ENCODE peak calls at places on chromosomes 2 and 18, in seven cellular contexts. P, R, H, E, C, Q and B are unnamed samples.
A peak's percentile ranks its signal among the peaks of the same experiment; 100 is the strongest.

GRCh38 chr2:190443778-190444481 is 35.8 kb downstream of the MFSD6 start:
- DNase-seq in H (no peak), R (no peak), C (no peak), P (no peak), E (no peak), Q (no peak), B (no peak)

GRCh38 chr2:65662654-65663432 is 230.4 kb upstream of the SPRED2 start:
- DNase-seq in E (no peak), C (no peak), R (no peak), P (peak; percentile 15), Q (peak; percentile 15), H (no peak), B (no peak)

GRCh38 chr2:191797937-191798873 is 48.7 kb downstream of the CAVIN2 start:
- DNase-seq in E (no peak), P (no peak), R (no peak), H (no peak), Q (no peak), C (no peak), B (no peak)

GRCh38 chr2:90069290-90069894 is 1377.9 kb downstream of the RPIA start:
- DNase-seq in R (peak; percentile 70), P (peak; percentile 52), E (peak; percentile 57), C (no peak), Q (peak; percentile 86), H (no peak), B (peak; percentile 28)

GRCh38 chr2:219025637-219026585 is 15.4 kb downstream of the CFAP65 start:
- DNase-seq in P (no peak), C (no peak), H (no peak), E (no peak), R (no peak), Q (no peak), B (no peak)

GRCh38 chr18:24456549-24456948 is 3.9 kb upstream of the HRH4 start:
- DNase-seq in P (no peak), R (no peak), C (no peak), Q (no peak), H (no peak), E (no peak), B (no peak)

GRCh38 chr2:230850358-230850658 is 14.4 kb upstream of the ITM2C start:
- DNase-seq in E (no peak), C (no peak), Q (no peak), P (no peak), R (no peak), H (no peak), B (no peak)

GRCh38 chr18:63037491-63037890 is 282.1 kb downstream of the BCL2 start:
- DNase-seq in Q (no peak), P (no peak), R (no peak), H (no peak), E (no peak), C (no peak), B (no peak)

GRCh38 chr18:44181951-44182350 is 498.7 kb upstream of the SETBP1 start:
- DNase-seq in E (no peak), P (no peak), H (no peak), R (no peak), Q (no peak), C (no peak), B (no peak)

GRCh38 chr2:75311993-75312392 is 112.7 kb upstream of the TACR1 start:
- DNase-seq in C (no peak), P (no peak), Q (peak; percentile 67), R (no peak), E (no peak), H (peak; percentile 58), B (no peak)

GRCh38 chr18:56327171-56327885 is 311.1 kb downstream of the TXNL1 start:
- DNase-seq in E (no peak), H (no peak), Q (no peak), P (no peak), C (no peak), R (no peak), B (no peak)

GRCh38 chr2:127701193-127701650 is at the start of gene SFT2D3:
- DNase-seq in C (peak; percentile 76), H (peak; percentile 95), P (peak; percentile 89), R (peak; percentile 93), Q (peak; percentile 97), E (peak; percentile 88), B (peak; percentile 95)

GRCh38 chr2:67032091-67032490 is 365.0 kb upstream of the ETAA1 start:
- DNase-seq in E (no peak), P (no peak), C (no peak), R (no peak), Q (no peak), H (no peak), B (no peak)

GRCh38 chr2:174350018-174350417 is 15.3 kb downstream of the SP9 start:
- DNase-seq in Q (peak; percentile 45), H (no peak), R (no peak), C (no peak), E (no peak), P (peak; percentile 16), B (peak; percentile 43)

GRCh38 chr18:13628211-13628610 is 98.1 kb downstream of the FAM210A start:
- DNase-seq in E (no peak), C (no peak), H (no peak), Q (no peak), R (no peak), P (no peak), B (no peak)

GRCh38 chr2:99860720-99861375 is 281.5 kb downstream of the AFF3 start:
- DNase-seq in R (no peak), H (no peak), Q (no peak), C (no peak), P (no peak), E (no peak), B (no peak)

GRCh38 chr2:18410543-18410942 is 149.9 kb downstream of the RDH14 start:
- DNase-seq in Q (no peak), E (no peak), H (no peak), C (no peak), R (no peak), P (no peak), B (no peak)

GRCh38 chr2:196234672-196235071 is 63.3 kb upstream of the STK17B start:
- DNase-seq in Q (peak; percentile 50), P (peak; percentile 50), H (no peak), R (no peak), E (no peak), C (no peak), B (no peak)

GRCh38 chr2:218886461-218886947 is 5.9 kb downstream of the WNT10A start:
- DNase-seq in C (no peak), Q (no peak), P (no peak), H (no peak), E (no peak), R (no peak), B (no peak)

GRCh38 chr18:8657873-8658521 is 47.4 kb upstream of the MTCL1 start:
- DNase-seq in C (no peak), Q (peak; percentile 71), E (peak; percentile 13), R (no peak), P (peak; percentile 43), H (no peak), B (no peak)

GRCh38 chr18:75612491-75612890 is 185.0 kb upstream of the SMIM21 start:
- DNase-seq in H (no peak), C (no peak), E (no peak), R (no peak), P (peak; percentile 67), Q (peak; percentile 19), B (no peak)

GRCh38 chr2:135004005-135004746 is 43.1 kb downstream of the MAP3K19 start:
- DNase-seq in E (peak; percentile 78), H (peak; percentile 83), P (peak; percentile 66), Q (peak; percentile 75), R (peak; percentile 85), C (peak; percentile 39), B (peak; percentile 60)

GRCh38 chr2:43021791-43022500 is 204.5 kb downstream of the ZFP36L2 start:
- DNase-seq in R (peak; percentile 94), C (no peak), H (no peak), P (peak; percentile 35), E (no peak), Q (peak; percentile 87), B (no peak)

GRCh38 chr2:5915926-5916325 is 223.7 kb downstream of the SOX11 start:
- DNase-seq in R (peak; percentile 38), C (no peak), E (peak; percentile 39), P (peak; percentile 13), Q (peak; percentile 87), H (peak; percentile 60), B (no peak)

GRCh38 chr2:173652731-173653426 is 298.2 kb downstream of the CDCA7 start:
- DNase-seq in C (no peak), E (no peak), Q (peak; percentile 45), H (no peak), R (peak; percentile 66), P (peak; percentile 97), B (peak; percentile 23)